ENCODE peak calls at places on chromosomes 11 and 22, in seven cellular contexts. U is activated CD8-positive, alpha-beta T cell treated with anti-CD3 and anti-CD28 coated beads for 36 hours; L is AG04450; O is natural killer cell; Q is uterus; F is fibroblast of pulmonary artery; R is HFF-Myc. J is an unnamed sample.

GRCh38 chr11:36744375-36745168 is 146.5 kb upstream of the RAG2 start:
- DNase-seq in O (peak), L (peak), Q (peak), F (peak), U (peak), R (peak), J (peak)

GRCh38 chr22:44693145-44693544 is 8.9 kb upstream of the PRR5 start:
- DNase-seq in L (no peak), U (no peak), R (no peak), Q (no peak), O (no peak), F (no peak), J (no peak)

GRCh38 chr22:18109410-18110193 is 1.0 kb upstream of the TUBA8 start:
- DNase-seq in U (no peak), F (no peak), O (no peak), Q (no peak), L (no peak), R (no peak), J (no peak)

GRCh38 chr11:87366766-87367405 is 329.2 kb downstream of the TMEM135 start:
- DNase-seq in R (no peak), U (no peak), F (no peak), L (no peak), O (no peak), Q (no peak), J (no peak)

GRCh38 chr22:45878051-45878764 is 98.8 kb downstream of the WNT7B start:
- DNase-seq in O (no peak), Q (peak), L (no peak), F (no peak), R (no peak), U (no peak), J (no peak)

GRCh38 chr11:133347988-133348387 is 184.3 kb downstream of the OPCML start:
- DNase-seq in R (no peak), O (no peak), Q (no peak), U (no peak), F (no peak), L (no peak), J (no peak)

GRCh38 chr11:110098645-110099044 is 5.5 kb downstream of the ZC3H12C start:
- DNase-seq in L (no peak), U (no peak), O (no peak), F (no peak), Q (no peak), R (no peak), J (no peak)

GRCh38 chr11:9396310-9396709 is 11.9 kb downstream of the IPO7 start:
- DNase-seq in F (no peak), O (no peak), U (no peak), R (no peak), Q (no peak), L (no peak), J (no peak)

GRCh38 chr11:15944460-15944859 is 411.9 kb downstream of the SOX6 start:
- DNase-seq in Q (no peak), O (no peak), L (no peak), R (no peak), F (peak), U (no peak), J (no peak)

GRCh38 chr11:47983464-47984397 is 3.4 kb downstream of the PTPRJ start:
- DNase-seq in O (no peak), U (no peak), F (peak), L (no peak), Q (no peak), R (no peak), J (no peak)

GRCh38 chr22:41957941-41958556 is 6.1 kb downstream of the SMIM45 start:
- DNase-seq in Q (no peak), L (no peak), F (no peak), U (no peak), R (no peak), O (no peak), J (no peak)
- TF ChIP-seq CTCF in Q (no peak), L (no peak), F (no peak), U (peak), R (no peak), O (peak), J (no peak)

DNA sequence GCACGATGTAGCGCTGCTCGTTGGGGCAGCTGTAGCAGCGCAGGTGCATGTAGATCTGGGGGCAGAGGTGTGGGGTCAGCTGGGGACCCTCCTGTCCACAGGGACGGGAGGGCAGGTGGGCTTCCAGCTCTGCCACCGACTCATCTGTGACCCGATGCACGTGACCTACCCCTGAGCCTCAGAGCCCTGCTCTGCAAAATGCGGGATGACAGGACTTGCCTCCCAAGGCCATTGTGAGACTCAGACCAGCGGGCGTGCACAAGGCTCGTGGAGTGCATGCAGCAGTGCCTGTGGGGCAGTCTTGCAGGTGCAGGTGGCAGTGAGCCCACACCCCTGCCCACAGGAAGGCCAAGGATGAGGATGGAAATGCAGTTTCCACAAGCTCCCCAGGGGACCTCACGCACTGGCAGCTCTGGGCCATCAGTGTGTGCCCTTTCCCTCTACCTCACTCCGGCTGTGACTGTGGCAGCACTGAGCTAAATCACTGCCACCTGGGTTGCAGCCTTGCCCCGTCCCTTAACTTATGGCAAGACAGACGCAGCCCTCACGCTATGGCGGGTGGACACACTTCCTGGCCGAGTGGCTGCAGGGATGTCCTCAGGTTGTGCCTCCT is 26.7 kb downstream of the TMEM184B start:
- DNase-seq in R (no peak), U (no peak), Q (no peak), L (no peak), F (no peak), O (no peak), J (no peak)
- TF ChIP-seq CTCF in R (no peak), U (no peak), Q (no peak), L (no peak), F (no peak), O (no peak), J (no peak)

GRCh38 chr22:23233746-23234408 is 53.6 kb downstream of the BCR start:
- DNase-seq in L (peak), F (peak), R (no peak), O (no peak), Q (peak), U (peak), J (no peak)

GRCh38 chr22:23234409-23235161 is 54.3 kb downstream of the BCR start:
- DNase-seq in Q (no peak), R (no peak), O (no peak), F (no peak), L (no peak), U (no peak), J (no peak)

GRCh38 chr22:23232094-23232905 is 52.0 kb downstream of the BCR start:
- DNase-seq in R (no peak), L (no peak), Q (no peak), F (no peak), U (no peak), O (no peak), J (no peak)

GRCh38 chr22:23231471-23232093 is 51.3 kb downstream of the BCR start:
- DNase-seq in Q (no peak), U (no peak), R (no peak), O (no peak), F (no peak), L (no peak), J (no peak)

DNA sequence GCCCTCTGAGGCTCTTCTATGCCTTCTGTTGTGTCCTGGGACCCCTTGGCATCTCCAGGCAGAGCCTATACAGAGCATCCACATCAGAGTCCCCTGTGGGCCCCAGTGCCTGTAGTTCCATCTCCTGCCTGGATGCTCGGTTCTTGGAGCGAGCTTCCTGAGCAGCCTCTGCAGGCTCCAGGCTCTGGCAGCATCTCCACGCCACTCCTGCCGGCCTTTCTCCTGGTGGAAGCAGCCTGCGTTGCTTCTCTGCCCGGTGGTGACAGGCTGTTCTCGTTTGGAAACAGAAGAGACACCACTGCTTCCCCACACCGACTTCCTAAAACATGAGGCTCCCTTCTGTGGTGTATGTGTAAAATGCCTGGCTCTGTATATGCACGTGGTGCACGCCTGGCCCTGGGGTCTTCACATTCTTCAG is 52.8 kb downstream of the BCR start:
- DNase-seq in Q (no peak), O (no peak), R (no peak), F (peak), L (no peak), U (no peak), J (no peak)
- TF ChIP-seq CTCF in Q (no peak), O (no peak), R (no peak), F (peak), L (peak), U (no peak), J (no peak)

GRCh38 chr22:47199949-47200272 is 437.5 kb downstream of the TBC1D22A start:
- DNase-seq in O (no peak), R (no peak), L (no peak), U (no peak), Q (no peak), F (no peak), J (no peak)

GRCh38 chr22:47198801-47199251 is 436.4 kb downstream of the TBC1D22A start:
- DNase-seq in F (no peak), U (no peak), O (peak), Q (no peak), L (no peak), R (no peak), J (no peak)

GRCh38 chr22:47200273-47201051 is 438.0 kb downstream of the TBC1D22A start:
- DNase-seq in L (no peak), O (peak), R (no peak), U (no peak), F (peak), Q (no peak), J (no peak)

GRCh38 chr22:47197735-47198500 is 435.5 kb downstream of the TBC1D22A start:
- DNase-seq in F (no peak), L (no peak), Q (no peak), R (no peak), O (peak), U (no peak), J (no peak)

GRCh38 chr22:47199261-47199948 is 437.0 kb downstream of the TBC1D22A start:
- DNase-seq in U (no peak), O (peak), Q (no peak), R (no peak), L (no peak), F (no peak), J (no peak)
- TF ChIP-seq CTCF in U (no peak), O (no peak), Q (no peak), R (no peak), L (no peak), F (no peak), J (no peak)

DNA sequence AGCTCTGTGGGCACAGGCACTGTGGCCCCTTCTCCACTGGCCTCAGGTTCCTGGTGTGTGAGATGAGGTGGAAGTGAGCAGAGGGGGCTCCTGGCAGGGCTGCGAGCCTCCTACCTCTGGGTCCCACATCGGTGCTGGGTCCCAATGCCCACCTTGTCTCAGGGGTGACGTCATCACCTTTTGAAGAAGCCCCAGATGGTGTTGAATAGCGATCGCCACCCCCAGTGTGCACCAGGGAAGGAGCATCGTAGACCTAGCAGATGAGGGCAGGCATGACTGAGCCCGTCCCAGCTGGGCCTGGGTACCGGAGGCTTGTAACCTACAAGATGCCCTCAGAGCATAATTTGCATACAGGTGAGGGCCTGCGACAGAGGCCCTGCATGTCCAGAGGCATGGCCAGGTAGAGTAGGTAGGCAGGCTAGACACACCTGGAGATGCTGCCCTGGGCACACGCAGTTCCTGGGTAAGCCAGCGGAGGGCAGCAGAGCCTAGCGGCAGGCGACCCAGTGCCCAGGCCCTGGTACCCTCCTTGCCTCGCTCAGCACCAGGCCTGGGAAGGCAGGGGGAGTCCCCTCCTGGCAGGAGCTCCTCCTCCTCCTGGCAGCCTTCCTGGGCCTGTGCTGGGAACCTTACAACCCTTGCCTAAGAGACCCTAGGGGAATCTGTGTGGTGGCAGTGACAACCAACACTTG is 52.5 kb downstream of the TPCN2 start:
- DNase-seq in F (peak), O (peak), U (peak), L (peak), Q (peak), R (no peak), J (peak)
- TF ChIP-seq CTCF in F (peak), O (peak), U (peak), L (peak), Q (peak), R (peak), J (peak)

J was measured in GM10248.